ENCODE peak calls at places on chromosomes 6 and 20, in four cellular contexts. One of them, this sample, is unnamed.

GRCh38 chr6:162099685-162100084 is 627.9 kb downstream of the PRKN start:
- DNase-seq in aorta: peak
- DNase-seq in fibroblast of lung: peak
- DNase-seq in breast epithelium: no peak
- DNase-seq in this sample: peak

GRCh38 chr20:50866036-50866685 is 65.1 kb downstream of the ADNP start:
- DNase-seq in breast epithelium: no peak
- DNase-seq in fibroblast of lung: no peak
- DNase-seq in aorta: no peak
- DNase-seq in this sample: no peak

GRCh38 chr6:38213275-38213674 is 393.7 kb downstream of the ZFAND3 start:
- DNase-seq in fibroblast of lung: no peak
- DNase-seq in aorta: no peak
- DNase-seq in breast epithelium: no peak
- DNase-seq in this sample: no peak

GRCh38 chr6:138082232-138082631 is 25.0 kb downstream of the PERP start:
- DNase-seq in breast epithelium: no peak
- DNase-seq in aorta: no peak
- DNase-seq in fibroblast of lung: no peak
- DNase-seq in this sample: no peak

GRCh38 chr6:165049362-165049761 is 260.0 kb downstream of the C6orf118 start:
- DNase-seq in breast epithelium: no peak
- DNase-seq in fibroblast of lung: peak
- DNase-seq in aorta: no peak
- DNase-seq in this sample: peak

GRCh38 chr20:37270586-37271420 is 9.2 kb upstream of the GHRH start:
- DNase-seq in aorta: peak
- DNase-seq in breast epithelium: no peak
- DNase-seq in fibroblast of lung: peak
- DNase-seq in this sample: no peak

GRCh38 chr20:54067606-54068174 is 2.7 kb downstream of the BCAS1 start:
- DNase-seq in aorta: no peak
- DNase-seq in fibroblast of lung: peak
- DNase-seq in breast epithelium: peak
- DNase-seq in this sample: peak

GRCh38 chr6:43771210-43771857 is 1.3 kb downstream of the VEGFA start:
- DNase-seq in breast epithelium: peak
- DNase-seq in aorta: peak
- DNase-seq in fibroblast of lung: peak
- DNase-seq in this sample: peak

GRCh38 chr6:34970487-34970886 is 81.4 kb downstream of the ANKS1A start:
- DNase-seq in breast epithelium: no peak
- DNase-seq in fibroblast of lung: no peak
- DNase-seq in aorta: no peak
- DNase-seq in this sample: no peak

GRCh38 chr6:3480009-3480408 is 23.2 kb upstream of the SLC22A23 start:
- DNase-seq in fibroblast of lung: no peak
- DNase-seq in breast epithelium: no peak
- DNase-seq in aorta: no peak
- DNase-seq in this sample: no peak

GRCh38 chr6:118963003-118963402 is 28.0 kb upstream of the MCM9 start:
- DNase-seq in breast epithelium: no peak
- DNase-seq in aorta: no peak
- DNase-seq in fibroblast of lung: peak
- DNase-seq in this sample: peak

GRCh38 chr20:39756828-39757227 is 794.7 kb downstream of the DHX35 start:
- DNase-seq in aorta: no peak
- DNase-seq in breast epithelium: no peak
- DNase-seq in fibroblast of lung: no peak
- DNase-seq in this sample: no peak

GRCh38 chr20:48708630-48709029 is 119.2 kb downstream of the PREX1 start:
- DNase-seq in fibroblast of lung: no peak
- DNase-seq in breast epithelium: no peak
- DNase-seq in aorta: peak
- DNase-seq in this sample: no peak

GRCh38 chr20:10758446-10758845 is 84.6 kb upstream of the JAG1 start:
- DNase-seq in breast epithelium: no peak
- DNase-seq in aorta: no peak
- DNase-seq in fibroblast of lung: peak
- DNase-seq in this sample: no peak

GRCh38 chr20:44736170-44737021 is 9.3 kb upstream of the KCNK15 start:
- DNase-seq in aorta: no peak
- DNase-seq in fibroblast of lung: peak
- DNase-seq in breast epithelium: peak
- DNase-seq in this sample: peak

GRCh38 chr20:34302312-34302722 is 838 bp downstream of the AHCY start:
- DNase-seq in aorta: no peak
- DNase-seq in fibroblast of lung: peak
- DNase-seq in breast epithelium: no peak
- DNase-seq in this sample: no peak

GRCh38 chr6:152271681-152272464 is 365.3 kb downstream of the SYNE1 start:
- DNase-seq in fibroblast of lung: peak
- DNase-seq in breast epithelium: peak
- DNase-seq in aorta: peak
- DNase-seq in this sample: peak

GRCh38 chr6:39951198-39951597 is 16.9 kb upstream of the MOCS1 start:
- DNase-seq in aorta: no peak
- DNase-seq in fibroblast of lung: no peak
- DNase-seq in breast epithelium: no peak
- DNase-seq in this sample: no peak

GRCh38 chr6:34161857-34162515 is 16.1 kb upstream of the GRM4 start:
- DNase-seq in aorta: no peak
- DNase-seq in breast epithelium: no peak
- DNase-seq in fibroblast of lung: no peak
- DNase-seq in this sample: no peak

GRCh38 chr6:95685817-95686216 is 108.5 kb downstream of the MANEA start:
- DNase-seq in aorta: no peak
- DNase-seq in fibroblast of lung: no peak
- DNase-seq in breast epithelium: no peak
- DNase-seq in this sample: no peak

GRCh38 chr6:22886881-22887581 is 317.7 kb downstream of the HDGFL1 start:
- DNase-seq in breast epithelium: no peak
- DNase-seq in fibroblast of lung: peak
- DNase-seq in aorta: no peak
- DNase-seq in this sample: no peak

GRCh38 chr6:157755752-157756411 is 67.2 kb upstream of the SNX9 start:
- DNase-seq in breast epithelium: no peak
- DNase-seq in aorta: no peak
- DNase-seq in fibroblast of lung: no peak
- DNase-seq in this sample: no peak

GRCh38 chr20:57529810-57530209 is 4.9 kb upstream of the CTCFL start:
- DNase-seq in aorta: no peak
- DNase-seq in fibroblast of lung: no peak
- DNase-seq in breast epithelium: no peak
- DNase-seq in this sample: no peak

GRCh38 chr6:56297022-56297995 is 49.9 kb upstream of the COL21A1 start:
- DNase-seq in fibroblast of lung: peak
- DNase-seq in breast epithelium: no peak
- DNase-seq in aorta: no peak
- DNase-seq in this sample: no peak

GRCh38 chr20:34185766-34186620 is 55.2 kb upstream of the ASIP start:
- DNase-seq in aorta: no peak
- DNase-seq in fibroblast of lung: no peak
- DNase-seq in breast epithelium: no peak
- DNase-seq in this sample: no peak

GRCh38 chr6:7691675-7692452 is 34.0 kb upstream of the BMP6 start:
- DNase-seq in aorta: no peak
- DNase-seq in breast epithelium: no peak
- DNase-seq in fibroblast of lung: peak
- DNase-seq in this sample: no peak
- H3K4me3 ChIP-seq in aorta: no peak
- H3K4me3 ChIP-seq in breast epithelium: no peak
- H3K4me3 ChIP-seq in fibroblast of lung: no peak
- H3K4me3 ChIP-seq in this sample: no peak

DNA sequence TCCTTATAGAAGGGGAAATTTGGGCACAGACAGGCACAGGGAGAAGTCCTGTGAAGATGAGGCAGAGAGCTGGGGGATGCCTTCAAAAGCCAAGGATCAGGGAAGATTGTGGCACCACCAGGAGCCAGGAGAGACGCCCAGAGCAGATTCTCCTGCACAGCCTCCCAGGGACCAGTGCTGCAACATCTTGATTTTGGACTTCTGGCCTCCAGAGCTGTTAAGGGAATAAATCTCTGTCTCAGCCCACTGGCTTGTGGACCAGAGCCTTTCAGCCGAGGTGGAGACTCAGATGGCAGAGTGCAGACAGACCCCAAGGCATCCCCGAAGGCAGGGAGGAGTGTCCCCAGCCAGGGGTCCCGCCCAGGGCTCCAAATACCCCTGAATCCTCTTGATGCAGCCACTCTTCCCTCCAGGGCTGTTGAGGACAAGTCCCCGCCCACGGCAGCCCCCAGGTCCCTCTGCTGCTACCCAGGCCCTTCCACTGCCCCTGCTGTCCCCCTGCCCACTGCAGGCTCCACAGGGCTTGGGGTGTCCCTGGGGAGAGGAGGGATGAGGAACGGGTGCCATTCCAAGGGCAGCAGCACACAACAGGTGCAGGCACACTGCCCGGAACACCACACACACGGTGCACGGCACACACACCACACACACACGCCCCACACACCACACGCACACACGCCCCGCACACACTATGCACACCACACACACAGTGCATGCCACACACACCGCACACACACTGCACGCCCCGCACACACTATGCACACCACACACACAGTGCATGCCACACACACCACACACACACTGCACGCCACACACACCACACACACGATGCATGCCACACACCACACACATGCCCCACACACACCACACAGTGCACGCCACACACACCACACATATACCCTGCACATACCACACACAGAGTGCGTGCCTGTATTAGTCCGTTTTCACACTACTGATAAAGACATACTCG is 311.4 kb downstream of the TAF4 start:
- DNase-seq in aorta: peak
- DNase-seq in fibroblast of lung: no peak
- DNase-seq in breast epithelium: no peak
- DNase-seq in this sample: no peak
- H3K4me3 ChIP-seq in aorta: no peak
- H3K4me3 ChIP-seq in fibroblast of lung: no peak
- H3K4me3 ChIP-seq in breast epithelium: no peak
- H3K4me3 ChIP-seq in this sample: no peak

DNA sequence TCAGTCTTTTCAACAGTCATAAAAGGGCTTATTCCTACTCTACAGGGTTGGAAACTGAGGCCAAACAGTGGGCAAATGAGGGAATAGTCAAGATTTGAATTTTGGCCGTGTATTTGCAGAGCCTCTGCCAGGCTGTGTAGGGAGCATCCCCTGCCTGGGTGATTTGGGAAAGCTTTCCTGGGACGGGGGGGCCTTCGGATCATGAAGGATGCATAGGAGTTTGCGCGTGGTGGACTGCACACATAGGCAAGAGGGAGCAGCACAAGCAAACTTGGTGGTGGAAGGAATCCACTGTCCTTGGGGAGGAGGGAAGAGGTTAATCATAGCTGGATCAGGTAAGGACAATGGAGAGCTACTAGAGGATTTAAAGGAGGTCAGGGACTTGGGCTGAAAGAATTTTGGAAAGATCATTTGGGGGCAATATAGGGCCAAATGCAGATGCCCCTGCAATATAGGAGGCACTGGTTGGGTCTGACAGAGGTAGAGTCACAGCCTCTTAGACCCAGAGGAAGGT is 2.5 kb downstream of the PTPRA start:
- DNase-seq in breast epithelium: no peak
- DNase-seq in fibroblast of lung: no peak
- DNase-seq in aorta: no peak
- DNase-seq in this sample: no peak
- H3K4me3 ChIP-seq in breast epithelium: no peak
- H3K4me3 ChIP-seq in fibroblast of lung: no peak
- H3K4me3 ChIP-seq in aorta: no peak
- H3K4me3 ChIP-seq in this sample: no peak

GRCh38 chr6:45892696-45893095 is 123.0 kb downstream of the CLIC5 start:
- DNase-seq in aorta: no peak
- DNase-seq in breast epithelium: no peak
- DNase-seq in fibroblast of lung: no peak
- DNase-seq in this sample: no peak
- H3K4me3 ChIP-seq in aorta: no peak
- H3K4me3 ChIP-seq in breast epithelium: no peak
- H3K4me3 ChIP-seq in fibroblast of lung: no peak
- H3K4me3 ChIP-seq in this sample: no peak

DNA sequence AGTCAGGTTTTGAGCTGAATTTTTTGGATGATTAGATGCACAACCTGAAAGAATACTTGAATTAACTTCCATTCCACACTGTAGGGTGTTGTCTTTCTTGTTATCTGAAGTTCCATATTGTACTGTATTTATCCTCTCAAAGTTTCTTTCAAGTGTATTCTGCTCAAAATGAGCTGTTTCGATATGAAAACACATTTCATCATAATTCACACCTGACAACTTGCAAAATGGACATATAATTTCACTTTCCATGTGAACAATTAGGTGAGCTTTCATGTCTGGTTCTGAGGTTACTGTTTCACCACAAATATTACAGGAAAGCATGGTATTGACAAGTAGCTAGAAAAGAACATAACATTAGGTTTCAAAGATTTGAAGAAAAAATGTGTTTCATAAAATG is 1.7 kb downstream of the ZUP1 start:
- DNase-seq in fibroblast of lung: no peak
- DNase-seq in breast epithelium: no peak
- DNase-seq in aorta: no peak
- DNase-seq in this sample: no peak
- H3K4me3 ChIP-seq in fibroblast of lung: peak
- H3K4me3 ChIP-seq in breast epithelium: no peak
- H3K4me3 ChIP-seq in aorta: no peak
- H3K4me3 ChIP-seq in this sample: peak

GRCh38 chr6:108161724-108162282 is 4.0 kb upstream of the NR2E1 start:
- DNase-seq in aorta: no peak
- DNase-seq in breast epithelium: no peak
- DNase-seq in fibroblast of lung: no peak
- DNase-seq in this sample: no peak

GRCh38 chr6:108156938-108157233 is 8.9 kb upstream of the NR2E1 start:
- DNase-seq in breast epithelium: no peak
- DNase-seq in aorta: no peak
- DNase-seq in fibroblast of lung: no peak
- DNase-seq in this sample: no peak

GRCh38 chr6:108157234-108157971 is 8.4 kb upstream of the NR2E1 start:
- DNase-seq in fibroblast of lung: no peak
- DNase-seq in aorta: no peak
- DNase-seq in breast epithelium: no peak
- DNase-seq in this sample: no peak

GRCh38 chr6:108157972-108158441 is 7.8 kb upstream of the NR2E1 start:
- DNase-seq in fibroblast of lung: no peak
- DNase-seq in aorta: no peak
- DNase-seq in breast epithelium: no peak
- DNase-seq in this sample: no peak

GRCh38 chr6:108160009-108160408 is 5.8 kb upstream of the NR2E1 start:
- DNase-seq in aorta: no peak
- DNase-seq in fibroblast of lung: no peak
- DNase-seq in breast epithelium: no peak
- DNase-seq in this sample: no peak
- H3K4me3 ChIP-seq in aorta: no peak
- H3K4me3 ChIP-seq in fibroblast of lung: no peak
- H3K4me3 ChIP-seq in breast epithelium: no peak
- H3K4me3 ChIP-seq in this sample: no peak

This sample was measured in A673.